ENCODE peak calls at places on chromosome 21, in six cellular contexts. One of them, this sample, is unnamed.

GRCh38 chr21:28587748-28588147 is 404.9 kb downstream of the LTN1 start:
- DNase-seq in Calu3: no peak
- DNase-seq in nephron progenitor cell: no peak
- DNase-seq in omental fat pad: no peak
- DNase-seq in BE2C: no peak
- DNase-seq in fibroblast of lung: no peak
- DNase-seq in this sample: no peak

GRCh38 chr21:35697321-35697808 is 363.0 kb downstream of the SETD4 start:
- DNase-seq in Calu3: peak
- DNase-seq in nephron progenitor cell: no peak
- DNase-seq in omental fat pad: peak
- DNase-seq in BE2C: no peak
- DNase-seq in fibroblast of lung: peak
- DNase-seq in this sample: no peak

GRCh38 chr21:36509966-36510742 is 30.2 kb upstream of the CLDN14 start:
- DNase-seq in Calu3: peak
- DNase-seq in nephron progenitor cell: no peak
- DNase-seq in omental fat pad: no peak
- DNase-seq in BE2C: no peak
- DNase-seq in fibroblast of lung: no peak
- DNase-seq in this sample: no peak

GRCh38 chr21:46069166-46069565 is 28.7 kb upstream of the COL6A2 start:
- DNase-seq in Calu3: no peak
- DNase-seq in nephron progenitor cell: no peak
- DNase-seq in omental fat pad: no peak
- DNase-seq in BE2C: no peak
- DNase-seq in fibroblast of lung: no peak
- DNase-seq in this sample: no peak

GRCh38 chr21:34596561-34597271 is 18.2 kb downstream of the RCAN1 start:
- DNase-seq in Calu3: no peak
- DNase-seq in nephron progenitor cell: no peak
- DNase-seq in omental fat pad: no peak
- DNase-seq in BE2C: no peak
- DNase-seq in fibroblast of lung: no peak
- DNase-seq in this sample: no peak

GRCh38 chr21:40837456-40837855 is 9.5 kb downstream of the DSCAM start:
- DNase-seq in Calu3: no peak
- DNase-seq in nephron progenitor cell: no peak
- DNase-seq in omental fat pad: no peak
- DNase-seq in BE2C: no peak
- DNase-seq in fibroblast of lung: peak
- DNase-seq in this sample: no peak

GRCh38 chr21:28396421-28396820 is 596.3 kb downstream of the LTN1 start:
- DNase-seq in Calu3: no peak
- DNase-seq in nephron progenitor cell: no peak
- DNase-seq in omental fat pad: no peak
- DNase-seq in BE2C: no peak
- DNase-seq in fibroblast of lung: no peak
- DNase-seq in this sample: no peak

GRCh38 chr21:45536301-45537081 is 5.7 kb downstream of the SLC19A1 start:
- DNase-seq in Calu3: no peak
- DNase-seq in nephron progenitor cell: peak
- DNase-seq in omental fat pad: no peak
- DNase-seq in BE2C: peak
- DNase-seq in fibroblast of lung: no peak
- DNase-seq in this sample: no peak

GRCh38 chr21:33412832-33413519 is 9.8 kb downstream of the IFNGR2 start:
- DNase-seq in Calu3: peak
- DNase-seq in nephron progenitor cell: no peak
- DNase-seq in omental fat pad: no peak
- DNase-seq in BE2C: no peak
- DNase-seq in fibroblast of lung: no peak
- DNase-seq in this sample: no peak

GRCh38 chr21:39316062-39316461 is 2.6 kb upstream of the BRWD1 start:
- DNase-seq in Calu3: no peak
- DNase-seq in nephron progenitor cell: no peak
- DNase-seq in omental fat pad: no peak
- DNase-seq in BE2C: no peak
- DNase-seq in fibroblast of lung: no peak
- DNase-seq in this sample: no peak

GRCh38 chr21:45612096-45613019 is 31.2 kb upstream of the PCBP3 start:
- DNase-seq in Calu3: no peak
- DNase-seq in nephron progenitor cell: no peak
- DNase-seq in omental fat pad: peak
- DNase-seq in BE2C: peak
- DNase-seq in fibroblast of lung: peak
- DNase-seq in this sample: no peak

GRCh38 chr21:23968722-23969647 is 1638.3 kb downstream of the MRPL39 start:
- DNase-seq in Calu3: peak
- DNase-seq in nephron progenitor cell: peak
- DNase-seq in omental fat pad: no peak
- DNase-seq in BE2C: peak
- DNase-seq in fibroblast of lung: peak
- DNase-seq in this sample: peak

DNA sequence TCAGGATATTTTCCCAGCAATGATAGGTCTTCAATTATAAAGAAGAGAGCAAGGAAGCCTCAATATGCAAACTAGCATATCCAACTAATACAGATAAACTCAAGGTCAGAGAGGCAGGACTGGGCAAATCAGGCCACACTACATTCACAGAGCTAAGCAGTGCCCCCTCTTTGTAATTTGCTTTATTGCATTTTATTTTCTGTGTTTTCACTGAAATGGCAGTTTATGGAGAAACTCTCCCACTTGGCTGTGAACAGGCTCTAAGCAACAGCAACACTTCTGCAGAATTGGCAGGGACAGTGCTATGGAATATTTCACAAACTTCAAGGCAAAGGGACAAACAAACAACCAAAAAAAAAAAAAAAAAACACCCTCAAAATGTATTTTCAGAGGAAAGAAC is 93.4 kb upstream of the SOD1 start:
- DNase-seq in Calu3: no peak
- DNase-seq in nephron progenitor cell: no peak
- DNase-seq in omental fat pad: no peak
- DNase-seq in BE2C: no peak
- DNase-seq in fibroblast of lung: no peak
- DNase-seq in this sample: no peak
- TF ChIP-seq CTCF in Calu3: no peak
- TF ChIP-seq CTCF in nephron progenitor cell: no peak
- TF ChIP-seq CTCF in omental fat pad: no peak
- TF ChIP-seq CTCF in BE2C: peak
- TF ChIP-seq CTCF in fibroblast of lung: peak
- TF ChIP-seq CTCF in this sample: peak

GRCh38 chr21:43782741-43783700 is 6.4 kb upstream of the RRP1 start:
- DNase-seq in Calu3: peak
- DNase-seq in nephron progenitor cell: no peak
- DNase-seq in omental fat pad: no peak
- DNase-seq in BE2C: no peak
- DNase-seq in fibroblast of lung: no peak
- DNase-seq in this sample: no peak
- TF ChIP-seq CTCF in Calu3: no peak
- TF ChIP-seq CTCF in nephron progenitor cell: no peak
- TF ChIP-seq CTCF in omental fat pad: no peak
- TF ChIP-seq CTCF in BE2C: no peak
- TF ChIP-seq CTCF in fibroblast of lung: no peak
- TF ChIP-seq CTCF in this sample: no peak

GRCh38 chr21:32189688-32190483 is 89.0 kb downstream of the MIS18A start:
- DNase-seq in Calu3: no peak
- DNase-seq in nephron progenitor cell: no peak
- DNase-seq in omental fat pad: no peak
- DNase-seq in BE2C: no peak
- DNase-seq in fibroblast of lung: no peak
- DNase-seq in this sample: no peak
- TF ChIP-seq CTCF in Calu3: no peak
- TF ChIP-seq CTCF in nephron progenitor cell: no peak
- TF ChIP-seq CTCF in omental fat pad: no peak
- TF ChIP-seq CTCF in BE2C: no peak
- TF ChIP-seq CTCF in fibroblast of lung: no peak
- TF ChIP-seq CTCF in this sample: no peak

GRCh38 chr21:25039461-25040380 is 567.6 kb downstream of the MRPL39 start:
- DNase-seq in Calu3: no peak
- DNase-seq in nephron progenitor cell: no peak
- DNase-seq in omental fat pad: no peak
- DNase-seq in BE2C: no peak
- DNase-seq in fibroblast of lung: peak
- DNase-seq in this sample: no peak
- TF ChIP-seq CTCF in Calu3: no peak
- TF ChIP-seq CTCF in nephron progenitor cell: no peak
- TF ChIP-seq CTCF in omental fat pad: no peak
- TF ChIP-seq CTCF in BE2C: peak
- TF ChIP-seq CTCF in fibroblast of lung: peak
- TF ChIP-seq CTCF in this sample: peak

GRCh38 chr21:37578471-37579126 is 212.0 kb downstream of the DYRK1A start:
- DNase-seq in Calu3: no peak
- DNase-seq in nephron progenitor cell: no peak
- DNase-seq in omental fat pad: no peak
- DNase-seq in BE2C: no peak
- DNase-seq in fibroblast of lung: no peak
- DNase-seq in this sample: no peak

GRCh38 chr21:37575536-37576083 is 209.0 kb downstream of the DYRK1A start:
- DNase-seq in Calu3: no peak
- DNase-seq in nephron progenitor cell: no peak
- DNase-seq in omental fat pad: no peak
- DNase-seq in BE2C: no peak
- DNase-seq in fibroblast of lung: no peak
- DNase-seq in this sample: no peak

GRCh38 chr21:37582613-37583012 is 216.0 kb downstream of the DYRK1A start:
- DNase-seq in Calu3: peak
- DNase-seq in nephron progenitor cell: no peak
- DNase-seq in omental fat pad: no peak
- DNase-seq in BE2C: peak
- DNase-seq in fibroblast of lung: peak
- DNase-seq in this sample: no peak

GRCh38 chr21:37579356-37579755 is 212.8 kb downstream of the DYRK1A start:
- DNase-seq in Calu3: no peak
- DNase-seq in nephron progenitor cell: no peak
- DNase-seq in omental fat pad: no peak
- DNase-seq in BE2C: no peak
- DNase-seq in fibroblast of lung: no peak
- DNase-seq in this sample: no peak

DNA sequence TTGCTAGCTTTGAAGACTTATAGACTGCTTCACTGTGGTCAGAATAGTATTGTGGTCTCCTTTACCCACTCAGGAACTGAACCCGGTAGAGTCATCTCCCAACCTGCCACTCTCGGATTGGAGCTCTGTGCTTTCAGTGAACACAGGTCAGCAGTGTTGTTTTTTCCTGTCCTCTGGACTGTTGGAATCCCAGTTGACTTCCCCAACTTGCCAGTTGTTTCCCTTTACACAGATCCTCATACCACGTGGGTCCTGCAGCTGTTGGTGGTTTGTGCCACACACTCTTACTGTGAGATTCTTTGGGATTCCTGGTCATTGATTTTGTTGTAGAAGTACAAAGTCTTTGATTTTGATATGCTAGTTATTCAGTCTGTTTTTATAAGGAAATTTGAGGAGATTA is 214.1 kb downstream of the DYRK1A start:
- DNase-seq in Calu3: no peak
- DNase-seq in nephron progenitor cell: no peak
- DNase-seq in omental fat pad: no peak
- DNase-seq in BE2C: no peak
- DNase-seq in fibroblast of lung: no peak
- DNase-seq in this sample: no peak
- TF ChIP-seq CTCF in Calu3: no peak
- TF ChIP-seq CTCF in nephron progenitor cell: no peak
- TF ChIP-seq CTCF in omental fat pad: no peak
- TF ChIP-seq CTCF in BE2C: no peak
- TF ChIP-seq CTCF in fibroblast of lung: no peak
- TF ChIP-seq CTCF in this sample: no peak

GRCh38 chr21:41953831-41954653 is at the start of gene C2CD2:
- DNase-seq in Calu3: peak
- DNase-seq in nephron progenitor cell: peak
- DNase-seq in omental fat pad: no peak
- DNase-seq in BE2C: peak
- DNase-seq in fibroblast of lung: peak
- DNase-seq in this sample: peak
- TF ChIP-seq CTCF in Calu3: no peak
- TF ChIP-seq CTCF in nephron progenitor cell: no peak
- TF ChIP-seq CTCF in omental fat pad: no peak
- TF ChIP-seq CTCF in BE2C: no peak
- TF ChIP-seq CTCF in fibroblast of lung: peak
- TF ChIP-seq CTCF in this sample: no peak

DNA sequence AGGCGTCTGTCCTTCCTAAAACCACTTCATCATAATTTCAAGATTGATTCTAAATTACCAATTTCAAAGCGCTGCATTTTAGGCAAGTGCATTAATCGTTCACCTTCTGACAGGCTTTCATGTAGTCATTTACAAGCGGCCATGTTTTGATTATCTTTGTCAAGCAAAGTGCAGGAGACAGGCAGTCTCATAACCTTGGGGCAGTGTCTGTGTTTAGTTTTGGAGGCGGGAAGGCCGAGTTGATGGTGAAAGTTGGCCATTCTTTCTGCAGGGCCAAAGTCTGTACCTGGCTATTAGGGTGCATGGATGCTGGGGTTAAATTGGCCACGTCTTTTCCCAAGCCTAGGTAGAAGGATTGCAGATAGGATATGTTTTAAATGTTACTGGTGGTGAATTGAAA is 2.9 kb downstream of the AGPAT3 start:
- DNase-seq in Calu3: no peak
- DNase-seq in nephron progenitor cell: no peak
- DNase-seq in omental fat pad: no peak
- DNase-seq in BE2C: no peak
- DNase-seq in fibroblast of lung: no peak
- DNase-seq in this sample: no peak
- TF ChIP-seq CTCF in Calu3: no peak
- TF ChIP-seq CTCF in nephron progenitor cell: no peak
- TF ChIP-seq CTCF in omental fat pad: no peak
- TF ChIP-seq CTCF in BE2C: no peak
- TF ChIP-seq CTCF in fibroblast of lung: no peak
- TF ChIP-seq CTCF in this sample: no peak

DNA sequence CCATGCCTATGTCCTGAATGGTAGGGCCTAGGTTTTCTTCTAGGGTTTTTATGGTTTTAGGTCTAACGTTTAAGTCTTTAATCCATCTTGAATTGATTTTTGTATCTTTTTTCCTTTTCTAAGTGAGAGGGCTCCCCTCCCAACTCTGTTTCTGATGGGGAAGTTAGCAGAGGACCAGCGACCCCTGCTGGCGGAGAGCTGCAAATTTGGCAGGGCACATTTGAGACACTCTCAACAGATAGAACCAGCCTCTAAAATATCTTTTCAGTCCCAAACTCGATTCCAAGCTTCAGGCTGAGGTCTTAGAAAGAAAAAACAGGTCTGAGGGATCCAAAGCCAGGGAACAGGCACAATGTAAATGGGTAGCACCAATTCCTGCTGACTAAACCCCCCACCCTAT is 32.5 kb downstream of the LRRC3 start:
- DNase-seq in Calu3: no peak
- DNase-seq in nephron progenitor cell: no peak
- DNase-seq in omental fat pad: no peak
- DNase-seq in BE2C: peak
- DNase-seq in fibroblast of lung: no peak
- DNase-seq in this sample: peak
- TF ChIP-seq CTCF in Calu3: peak
- TF ChIP-seq CTCF in nephron progenitor cell: peak
- TF ChIP-seq CTCF in omental fat pad: no peak
- TF ChIP-seq CTCF in BE2C: peak
- TF ChIP-seq CTCF in fibroblast of lung: peak
- TF ChIP-seq CTCF in this sample: peak

This sample was measured in neural crest cell.